ENCODE peak calls at places on chromosomes 4 and X, in four cellular contexts. P is fibroblast of lung, U is choroid plexus epithelial cell, F is upper lobe of left lung. J is an unnamed sample.

GRCh38 chr4:130632731-130633604 is 1537.0 kb downstream of the C4orf33 start:
- DNase-seq in P (peak), U (peak), F (no peak), J (no peak)

GRCh38 chrX:10103023-10103422 is 53.8 kb upstream of the CLCN4 start:
- DNase-seq in P (peak), F (no peak), U (peak), J (no peak)

GRCh38 chr4:125744891-125745364 is 430.2 kb downstream of the FAT4 start:
- DNase-seq in F (peak), P (no peak), U (no peak), J (no peak)

GRCh38 chrX:38774249-38774648 is 27.0 kb upstream of the MID1IP1 start:
- DNase-seq in P (peak), F (no peak), U (no peak), J (no peak)

GRCh38 chr4:147461161-147461560 is 19.7 kb upstream of the EDNRA start:
- DNase-seq in F (no peak), P (peak), U (no peak), J (no peak)

GRCh38 chr4:2353222-2354107 is 65.0 kb downstream of the ZFYVE28 start:
- DNase-seq in F (peak), U (no peak), P (no peak), J (no peak)

GRCh38 chrX:47164420-47164819 is 19.4 kb downstream of the RBM10 start:
- DNase-seq in U (no peak), P (no peak), F (no peak), J (no peak)

GRCh38 chrX:26050099-26050498 is 88.0 kb upstream of the MAGEB18 start:
- DNase-seq in F (no peak), U (no peak), P (no peak), J (no peak)

GRCh38 chr4:88728146-88728545 is 30.5 kb upstream of the NAP1L5 start:
- DNase-seq in P (no peak), U (no peak), F (peak), J (no peak)

GRCh38 chr4:139934336-139934735 is 219.6 kb downstream of the MAML3 start:
- DNase-seq in U (peak), P (peak), F (no peak), J (no peak)

GRCh38 chrX:138791551-138791950 is 80.0 kb upstream of the FGF13 start:
- DNase-seq in F (no peak), U (no peak), P (peak), J (no peak)

GRCh38 chrX:143058096-143058495 is 32.4 kb downstream of the SPANXN4 start:
- DNase-seq in U (no peak), P (no peak), F (no peak), J (no peak)

GRCh38 chr4:138911903-138912713 is 103.5 kb upstream of the NOCT start:
- DNase-seq in F (peak), U (peak), P (no peak), J (no peak)

GRCh38 chr4:142036795-142037583 is 400.6 kb downstream of the IL15 start:
- DNase-seq in P (peak), F (no peak), U (no peak), J (no peak)

GRCh38 chr4:41122775-41123174 is 91.6 kb downstream of the APBB2 start:
- DNase-seq in P (no peak), U (no peak), F (no peak), J (no peak)
- TF ChIP-seq CTCF in P (no peak), U (no peak), F (no peak), J (no peak)

DNA sequence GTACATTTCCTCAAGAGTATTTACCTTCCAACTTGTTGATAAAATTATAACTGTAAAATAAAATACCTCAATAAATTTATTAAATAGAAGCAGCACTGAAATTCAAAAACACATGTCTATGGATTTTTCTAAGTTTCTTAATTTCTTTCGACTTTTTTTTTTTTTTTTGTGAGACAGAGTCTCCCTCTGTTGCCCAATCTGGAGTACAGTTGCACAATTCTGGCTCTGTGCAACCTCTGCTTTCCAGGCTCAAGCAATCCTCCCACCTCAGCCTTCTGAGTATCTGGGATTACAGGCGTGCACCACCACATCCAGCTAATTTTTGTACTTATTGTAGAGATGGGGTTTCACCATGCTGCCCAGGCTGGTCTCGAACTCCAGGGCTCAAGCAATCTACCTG is 79.8 kb downstream of the IQCM start:
- DNase-seq in U (peak), F (no peak), P (no peak), J (no peak)
- TF ChIP-seq CTCF in U (no peak), F (no peak), P (no peak), J (no peak)

GRCh38 chrX:41010188-41010846 is 74.9 kb upstream of the USP9X start:
- DNase-seq in P (peak), F (peak), U (peak), J (no peak)
- TF ChIP-seq CTCF in P (peak), F (peak), U (peak), J (peak)

GRCh38 chr4:82850684-82851083 is 40.3 kb downstream of the SEC31A start:
- DNase-seq in F (no peak), P (no peak), U (no peak), J (no peak)

GRCh38 chr4:82851902-82852750 is 38.8 kb downstream of the SEC31A start:
- DNase-seq in P (peak), F (no peak), U (peak), J (no peak)

GRCh38 chr4:82848706-82849105 is 42.2 kb downstream of the SEC31A start:
- DNase-seq in U (no peak), F (no peak), P (no peak), J (no peak)

GRCh38 chr4:82851318-82851717 is 39.6 kb downstream of the SEC31A start:
- DNase-seq in P (no peak), U (no peak), F (no peak), J (no peak)

DNA sequence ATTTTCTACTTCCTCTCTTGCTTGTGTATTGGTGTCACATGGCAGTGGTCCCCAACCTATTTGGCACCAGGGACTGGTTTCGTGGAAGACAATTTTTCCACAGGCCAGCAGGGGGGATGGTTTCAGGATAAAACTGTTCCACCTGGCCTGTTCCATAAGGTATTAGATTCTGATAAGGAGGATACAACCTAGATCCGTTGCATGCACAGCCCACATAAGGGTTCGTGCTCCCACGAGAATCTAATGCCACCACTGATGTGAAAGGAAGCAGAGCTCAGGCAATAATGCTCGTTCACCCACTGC is 38.3 kb downstream of the SEC31A start:
- DNase-seq in U (no peak), P (no peak), F (no peak), J (no peak)
- TF ChIP-seq CTCF in U (no peak), P (no peak), F (no peak), J (no peak)

GRCh38 chr4:9919047-9919446 is 102.2 kb downstream of the SLC2A9 start:
- DNase-seq in F (no peak), U (no peak), P (no peak), J (no peak)
- TF ChIP-seq CTCF in F (no peak), U (no peak), P (no peak), J (no peak)

J was measured in progenitor cell of endocrine pancreas.